ENCODE peak calls at places on chromosomes 11 and 22, in five cellular contexts. One of them, this sample, is unnamed.

GRCh38 chr11:101509911-101510310 is 73.9 kb downstream of the TRPC6 start:
- DNase-seq in A549: no peak
- DNase-seq in heart right ventricle: no peak
- DNase-seq in AG10803: no peak
- DNase-seq in choroid plexus epithelial cell: no peak
- DNase-seq in this sample: peak; percentile 25

GRCh38 chr11:86737752-86738151 is 62.6 kb upstream of the PRSS23 start:
- DNase-seq in A549: peak; percentile 63
- DNase-seq in heart right ventricle: no peak
- DNase-seq in AG10803: peak; percentile 87
- DNase-seq in choroid plexus epithelial cell: peak; percentile 50
- DNase-seq in this sample: peak; percentile 66

GRCh38 chr11:83070044-83070877 is 1.4 kb downstream of the RAB30 start:
- DNase-seq in A549: peak; percentile 45
- DNase-seq in heart right ventricle: no peak
- DNase-seq in AG10803: peak; percentile 84
- DNase-seq in choroid plexus epithelial cell: peak; percentile 72
- DNase-seq in this sample: peak; percentile 84

GRCh38 chr11:45927332-45927683 is 4.9 kb downstream of the LARGE2 start:
- DNase-seq in A549: no peak
- DNase-seq in heart right ventricle: no peak
- DNase-seq in AG10803: no peak
- DNase-seq in choroid plexus epithelial cell: no peak
- DNase-seq in this sample: no peak

GRCh38 chr11:35419713-35420333 is 465 bp upstream of the SLC1A2 start:
- DNase-seq in A549: no peak
- DNase-seq in heart right ventricle: peak; percentile 8
- DNase-seq in AG10803: no peak
- DNase-seq in choroid plexus epithelial cell: peak; percentile 14
- DNase-seq in this sample: no peak

GRCh38 chr11:8963569-8964323 is 496 bp downstream of the TMEM9B start:
- DNase-seq in A549: peak; percentile 83
- DNase-seq in heart right ventricle: peak; percentile 75
- DNase-seq in AG10803: no peak
- DNase-seq in choroid plexus epithelial cell: peak; percentile 65
- DNase-seq in this sample: no peak

GRCh38 chr11:40030867-40031266 is 1428.6 kb downstream of the LRRC4C start:
- DNase-seq in A549: no peak
- DNase-seq in heart right ventricle: no peak
- DNase-seq in AG10803: no peak
- DNase-seq in choroid plexus epithelial cell: no peak
- DNase-seq in this sample: no peak

GRCh38 chr22:28208036-28208435 is 289.0 kb upstream of the PITPNB start:
- DNase-seq in A549: no peak
- DNase-seq in heart right ventricle: no peak
- DNase-seq in AG10803: no peak
- DNase-seq in choroid plexus epithelial cell: no peak
- DNase-seq in this sample: no peak

GRCh38 chr11:68855205-68855978 is 13.7 kb upstream of the CPT1A start:
- DNase-seq in A549: no peak
- DNase-seq in heart right ventricle: peak; percentile 60
- DNase-seq in AG10803: peak; percentile 55
- DNase-seq in choroid plexus epithelial cell: peak; percentile 48
- DNase-seq in this sample: peak; percentile 55

GRCh38 chr11:46295312-46295995 is 18.0 kb downstream of the CREB3L1 start:
- DNase-seq in A549: no peak
- DNase-seq in heart right ventricle: peak; percentile 78
- DNase-seq in AG10803: peak; percentile 75
- DNase-seq in choroid plexus epithelial cell: peak; percentile 82
- DNase-seq in this sample: peak; percentile 81

GRCh38 chr11:123580557-123581275 is 73.7 kb downstream of the SCN3B start:
- DNase-seq in A549: peak; percentile 65
- DNase-seq in heart right ventricle: peak; percentile 40
- DNase-seq in AG10803: no peak
- DNase-seq in choroid plexus epithelial cell: peak; percentile 63
- DNase-seq in this sample: peak; percentile 25

GRCh38 chr11:17352925-17353227 is 1.3 kb downstream of the NCR3LG1 start:
- DNase-seq in A549: peak; percentile 59
- DNase-seq in heart right ventricle: peak; percentile 29
- DNase-seq in AG10803: peak; percentile 31
- DNase-seq in choroid plexus epithelial cell: peak; percentile 61
- DNase-seq in this sample: peak; percentile 58

GRCh38 chr11:76783901-76784813 is 1.0 kb downstream of the TSKU start:
- DNase-seq in A549: peak; percentile 73
- DNase-seq in heart right ventricle: peak; percentile 46
- DNase-seq in AG10803: peak; percentile 71
- DNase-seq in choroid plexus epithelial cell: peak; percentile 81
- DNase-seq in this sample: peak; percentile 90

GRCh38 chr11:73411031-73411430 is 34.8 kb downstream of the RELT start:
- DNase-seq in A549: no peak
- DNase-seq in heart right ventricle: no peak
- DNase-seq in AG10803: no peak
- DNase-seq in choroid plexus epithelial cell: no peak
- DNase-seq in this sample: no peak

GRCh38 chr11:65606876-65607613 is 7.0 kb downstream of the MAP3K11 start:
- DNase-seq in A549: peak; percentile 70
- DNase-seq in heart right ventricle: peak; percentile 96
- DNase-seq in AG10803: peak; percentile 94
- DNase-seq in choroid plexus epithelial cell: peak; percentile 96
- DNase-seq in this sample: peak; percentile 98

GRCh38 chr11:128824199-128825049 is 42.7 kb downstream of the KCNJ1 start:
- DNase-seq in A549: no peak
- DNase-seq in heart right ventricle: no peak
- DNase-seq in AG10803: no peak
- DNase-seq in choroid plexus epithelial cell: peak; percentile 24
- DNase-seq in this sample: no peak
- H3K4me3 ChIP-seq in A549: no peak overlapping the region
- H3K4me3 ChIP-seq in heart right ventricle: peak overlapping the region; percentile 36
- H3K4me3 ChIP-seq in AG10803: peak overlapping the region; percentile 7
- H3K4me3 ChIP-seq in choroid plexus epithelial cell: peak overlapping the region; percentile 47
- H3K4me3 ChIP-seq in this sample: no peak overlapping the region

GRCh38 chr11:89441606-89442005 is 49.6 kb downstream of the NOX4 start:
- DNase-seq in A549: no peak
- DNase-seq in heart right ventricle: no peak
- DNase-seq in AG10803: no peak
- DNase-seq in choroid plexus epithelial cell: no peak
- DNase-seq in this sample: no peak

GRCh38 chr11:89433278-89433677 is 57.9 kb downstream of the NOX4 start:
- DNase-seq in A549: no peak
- DNase-seq in heart right ventricle: no peak
- DNase-seq in AG10803: no peak
- DNase-seq in choroid plexus epithelial cell: no peak
- DNase-seq in this sample: no peak

GRCh38 chr11:89436071-89436470 is 55.1 kb downstream of the NOX4 start:
- DNase-seq in A549: no peak
- DNase-seq in heart right ventricle: no peak
- DNase-seq in AG10803: peak; percentile 65
- DNase-seq in choroid plexus epithelial cell: peak; percentile 91
- DNase-seq in this sample: peak; percentile 76

GRCh38 chr11:89442801-89443200 is 48.4 kb downstream of the NOX4 start:
- DNase-seq in A549: no peak
- DNase-seq in heart right ventricle: no peak
- DNase-seq in AG10803: no peak
- DNase-seq in choroid plexus epithelial cell: no peak
- DNase-seq in this sample: no peak

DNA sequence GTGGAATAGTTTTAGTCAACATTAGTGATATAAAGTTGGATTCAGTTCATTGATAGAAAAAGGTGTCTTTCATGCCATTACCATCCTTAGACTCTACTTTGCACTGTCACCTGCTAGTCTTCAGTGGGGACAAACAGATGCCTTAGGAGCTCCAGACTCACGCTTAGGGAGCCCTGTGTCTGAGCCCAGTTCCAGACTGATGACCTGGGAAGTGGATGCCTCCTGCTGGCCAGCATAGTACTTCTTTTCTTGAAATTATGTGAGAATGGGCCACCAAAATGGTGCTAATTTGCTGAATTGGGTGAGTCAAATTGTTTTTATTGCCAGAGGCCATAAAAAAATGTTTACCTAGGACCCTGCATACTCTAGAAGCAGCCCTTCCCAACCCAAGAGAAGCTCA is 53.9 kb downstream of the NOX4 start:
- DNase-seq in A549: no peak
- DNase-seq in heart right ventricle: no peak
- DNase-seq in AG10803: no peak
- DNase-seq in choroid plexus epithelial cell: no peak
- DNase-seq in this sample: no peak
- TF ChIP-seq CTCF in A549: no peak
- TF ChIP-seq CTCF in heart right ventricle: no peak
- TF ChIP-seq CTCF in AG10803: no peak
- TF ChIP-seq CTCF in choroid plexus epithelial cell: peak; percentile 14
- TF ChIP-seq CTCF in this sample: no peak

GRCh38 chr22:40651057-40651456 is 14.5 kb upstream of the MRTFA start:
- DNase-seq in A549: no peak
- DNase-seq in heart right ventricle: no peak
- DNase-seq in AG10803: no peak
- DNase-seq in choroid plexus epithelial cell: no peak
- DNase-seq in this sample: no peak
- H3K4me3 ChIP-seq in A549: peak overlapping the region; percentile 75
- H3K4me3 ChIP-seq in heart right ventricle: peak overlapping the region; percentile 66
- H3K4me3 ChIP-seq in AG10803: peak overlapping the region; percentile 91
- H3K4me3 ChIP-seq in choroid plexus epithelial cell: no peak overlapping the region
- H3K4me3 ChIP-seq in this sample: peak overlapping the region; percentile 92

DNA sequence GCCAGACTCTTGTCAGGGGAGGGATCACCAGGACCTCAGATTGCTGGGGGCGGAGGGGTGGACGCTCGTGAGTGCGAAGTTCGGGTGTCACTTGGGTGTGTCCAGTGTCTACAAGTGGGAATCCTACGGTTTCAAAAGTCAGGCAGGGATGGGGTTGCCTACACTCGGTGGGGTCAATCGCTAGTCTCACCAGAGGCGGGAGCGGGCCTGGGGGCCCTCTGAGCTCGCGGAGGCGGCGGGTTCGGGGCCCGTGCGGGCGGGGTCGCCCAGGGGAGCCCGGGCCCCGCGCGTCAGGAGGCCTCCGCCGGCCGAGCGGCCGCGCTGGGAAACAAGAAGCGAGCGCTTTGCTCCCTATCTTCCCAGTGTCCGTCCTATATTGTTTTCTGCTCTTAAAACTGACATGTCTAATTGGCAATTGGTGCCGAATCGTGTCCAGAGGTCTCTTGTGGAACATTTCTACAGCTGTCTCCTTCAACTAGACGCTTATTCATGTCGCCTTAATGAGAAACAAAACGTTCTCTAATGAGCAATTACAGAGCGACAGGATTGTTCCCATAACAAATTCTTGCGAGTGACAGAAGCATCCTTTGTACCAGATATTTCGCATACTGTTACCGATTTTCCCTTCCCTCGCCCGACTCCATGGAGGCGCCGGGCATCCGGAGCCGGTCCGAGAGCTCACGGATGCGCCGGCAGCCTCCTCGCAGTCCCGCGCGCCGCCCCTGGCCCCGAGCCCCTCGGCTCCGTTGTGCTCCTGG is 11.9 kb downstream of the PAX6 start:
- DNase-seq in A549: no peak
- DNase-seq in heart right ventricle: no peak
- DNase-seq in AG10803: no peak
- DNase-seq in choroid plexus epithelial cell: no peak
- DNase-seq in this sample: no peak
- TF ChIP-seq CTCF in A549: no peak
- TF ChIP-seq CTCF in heart right ventricle: no peak
- TF ChIP-seq CTCF in AG10803: no peak
- TF ChIP-seq CTCF in choroid plexus epithelial cell: no peak
- TF ChIP-seq CTCF in this sample: no peak